ENCODE peak calls at places on chromosome 17, in ten cellular contexts. Y is NCI-H1092, N is body of pancreas, H is NCI-H2081, O is left cardiac atrium, L is H7, D is NCI-H774, T is kidney glomerular epithelial cell, R is heart right ventricle, Q is GF-D8. B is an unnamed sample.

GRCh38 chr17:57369509-57369945 is 113.2 kb downstream of the MSI2 start:
- DNase-seq in R (no peak), O (no peak), N (no peak), Y (no peak), Q (no peak), T (no peak), H (no peak), D (no peak), L (no peak), B (no peak)

GRCh38 chr17:31320231-31320630 is 1.2 kb downstream of the EVI2A start:
- DNase-seq in D (no peak), O (no peak), T (no peak), Y (no peak), N (no peak), L (no peak), R (no peak), Q (no peak), H (no peak), B (no peak)

GRCh38 chr17:4175921-4176802 is 33.2 kb downstream of the CYB5D2 start:
- DNase-seq in Q (no peak), Y (no peak), L (no peak), T (no peak), D (no peak), O (no peak), R (no peak), N (no peak), H (no peak), B (no peak)

GRCh38 chr17:80619535-80620235 is 75.0 kb downstream of the RPTOR start:
- DNase-seq in Q (no peak), H (no peak), O (no peak), Y (no peak), N (no peak), T (peak; percentile 57), L (no peak), R (no peak), D (no peak), B (no peak)

GRCh38 chr17:17493249-17493985 is 2.8 kb downstream of the RASD1 start:
- DNase-seq in T (no peak), R (peak; percentile 36), D (no peak), O (no peak), H (no peak), L (peak; percentile 71), Y (no peak), Q (no peak), N (no peak), B (no peak)

GRCh38 chr17:67238976-67239375 is 6.0 kb downstream of the HELZ start:
- DNase-seq in H (no peak), T (peak; percentile 74), Q (no peak), Y (no peak), O (no peak), D (no peak), L (no peak), N (no peak), R (no peak), B (no peak)

GRCh38 chr17:6244796-6245195 is 174.6 kb downstream of the WSCD1 start:
- DNase-seq in R (no peak), O (no peak), N (no peak), D (no peak), Y (no peak), T (no peak), H (no peak), Q (no peak), L (no peak), B (no peak)

GRCh38 chr17:7177954-7178477 is 1.2 kb downstream of the ASGR1 start:
- DNase-seq in T (no peak), R (peak; percentile 30), D (no peak), H (no peak), Q (no peak), N (no peak), Y (no peak), O (no peak), L (peak; percentile 76), B (no peak)

GRCh38 chr17:36850794-36851193 is 86.5 kb upstream of the LHX1 start:
- DNase-seq in T (peak; percentile 32), Y (no peak), D (no peak), N (no peak), Q (no peak), R (no peak), O (no peak), H (no peak), L (no peak), B (no peak)

GRCh38 chr17:12982224-12982623 is 35.6 kb downstream of the ELAC2 start:
- DNase-seq in O (no peak), Y (no peak), R (no peak), H (no peak), Q (no peak), T (no peak), D (no peak), L (no peak), N (no peak), B (no peak)

GRCh38 chr17:78185981-78186688 is 717 bp downstream of the TK1 start:
- DNase-seq in N (no peak), L (no peak), H (no peak), Q (peak; percentile 30), O (peak; percentile 52), T (no peak), Y (no peak), D (no peak), R (no peak), B (no peak)

GRCh38 chr17:40596261-40596919 is 31.1 kb upstream of the CCR7 start:
- DNase-seq in Q (no peak), Y (no peak), N (no peak), H (no peak), L (no peak), R (no peak), T (peak; percentile 40), O (no peak), D (peak; percentile 62), B (no peak)

GRCh38 chr17:78491236-78492115 is 85.7 kb downstream of the DNAH17 start:
- DNase-seq in Q (no peak), N (no peak), L (no peak), R (no peak), D (no peak), Y (no peak), T (no peak), H (no peak), O (no peak), B (no peak)

GRCh38 chr17:67393809-67394418 is 16.8 kb downstream of the PITPNC1 start:
- DNase-seq in Q (no peak), N (no peak), H (no peak), L (no peak), Y (no peak), T (no peak), O (no peak), R (no peak), D (no peak), B (no peak)

GRCh38 chr17:75271955-75272847 is 1.2 kb upstream of the MIF4GD start:
- DNase-seq in O (peak; percentile 75), Y (no peak), T (no peak), L (peak; percentile 70), N (peak; percentile 60), Q (no peak), D (no peak), R (no peak), H (no peak), B (no peak)

GRCh38 chr17:50420419-50421112 is 5.5 kb upstream of the ACSF2 start:
- DNase-seq in Q (no peak), Y (no peak), R (no peak), O (no peak), N (no peak), H (no peak), L (no peak), T (no peak), D (no peak), B (no peak)

GRCh38 chr17:73510981-73511442 is 133.2 kb downstream of the SDK2 start:
- DNase-seq in O (no peak), Y (no peak), D (peak; percentile 14), T (no peak), R (no peak), N (no peak), L (no peak), H (no peak), Q (no peak), B (no peak)

GRCh38 chr17:17890773-17891759 is 54.3 kb upstream of the SREBF1 start:
- DNase-seq in D (peak; percentile 3), L (peak; percentile 81), Y (no peak), N (peak; percentile 64), H (peak; percentile 10), T (peak; percentile 21), Q (no peak), O (no peak), R (peak; percentile 42), B (no peak)

GRCh38 chr17:61309857-61310256 is 89.8 kb upstream of the TBX2 start:
- DNase-seq in L (no peak), R (no peak), H (no peak), N (no peak), Q (no peak), D (no peak), Y (no peak), O (no peak), T (peak; percentile 84), B (no peak)

GRCh38 chr17:50602514-50603235 is 32.0 kb upstream of the ABCC3 start:
- DNase-seq in L (no peak), H (no peak), R (no peak), N (no peak), Y (no peak), Q (no peak), D (no peak), T (no peak), O (no peak), B (no peak)

GRCh38 chr17:15910791-15911190 is 34.1 kb upstream of the ADORA2B start:
- DNase-seq in H (no peak), Q (no peak), L (no peak), Y (no peak), T (no peak), D (no peak), O (no peak), R (no peak), N (no peak), B (no peak)

GRCh38 chr17:74478369-74479100 is 12.1 kb downstream of the CD300A start:
- DNase-seq in N (no peak), L (peak; percentile 26), Q (peak; percentile 35), Y (no peak), O (no peak), H (no peak), R (no peak), T (no peak), D (no peak), B (no peak)

GRCh38 chr17:46979023-46979870 is at the start of gene RPRML:
- DNase-seq in N (peak; percentile 41), L (peak; percentile 85), R (no peak), Y (peak; percentile 28), T (no peak), Q (no peak), O (peak; percentile 55), D (peak; percentile 26), H (peak; percentile 47), B (no peak)

GRCh38 chr17:38591759-38592241 is 14.0 kb downstream of the SRCIN1 start:
- DNase-seq in N (no peak), D (no peak), O (no peak), H (peak; percentile 47), Y (no peak), L (no peak), T (peak; percentile 82), Q (peak; percentile 77), R (no peak), B (no peak)

GRCh38 chr17:8904201-8904600 is 36.7 kb upstream of the PIK3R6 start:
- DNase-seq in R (no peak), N (no peak), D (no peak), Y (no peak), O (no peak), T (no peak), H (no peak), Q (no peak), L (no peak), B (no peak)

GRCh38 chr17:15882058-15882720 is 62.7 kb upstream of the ADORA2B start:
- DNase-seq in D (no peak), O (no peak), T (no peak), Q (no peak), Y (no peak), L (peak; percentile 78), H (no peak), N (no peak), R (no peak), B (no peak)

GRCh38 chr17:42920922-42921321 is 20.3 kb downstream of the G6PC1 start:
- DNase-seq in Y (peak; percentile 34), D (peak; percentile 79), H (peak; percentile 44), O (peak; percentile 24), L (no peak), N (peak; percentile 58), Q (no peak), T (no peak), R (peak; percentile 73), B (no peak)

GRCh38 chr17:48575066-48575582 is 3.0 kb downstream of the HOXB4 start:
- DNase-seq in R (no peak), N (no peak), Y (peak; percentile 83), D (peak; percentile 93), T (no peak), L (no peak), O (no peak), H (peak; percentile 65), Q (no peak), B (no peak)